ENCODE peak calls at places on chromosomes 1 and 21, in six cellular contexts. E is GM12865, Y is lower leg skin, U is lower lobe of right lung, Z is C1 segment of cervical spinal cord, K is mesothelial cell of epicardium. P is an unnamed sample.

GRCh38 chr1:178258521-178258920 is 164.6 kb downstream of the RASAL2 start:
- DNase-seq in E (no peak), Y (no peak), U (no peak), Z (no peak), K (no peak), P (no peak)

GRCh38 chr1:157512036-157512969 is 40.0 kb downstream of the FCRL5 start:
- DNase-seq in E (peak; percentile 70), Y (no peak), U (no peak), Z (no peak), K (no peak), P (no peak)

GRCh38 chr1:49995734-49996133 is 28.0 kb downstream of the AGBL4 start:
- DNase-seq in E (no peak), Y (no peak), U (no peak), Z (no peak), K (no peak), P (no peak)

GRCh38 chr1:212975607-212975918 is 25.2 kb downstream of the VASH2 start:
- DNase-seq in E (no peak), Y (no peak), U (no peak), Z (no peak), K (no peak), P (no peak)

GRCh38 chr1:147624529-147624928 is 45.8 kb downstream of the ACP6 start:
- DNase-seq in E (no peak), Y (no peak), U (no peak), Z (no peak), K (no peak), P (no peak)

GRCh38 chr21:31310750-31311149 is 33.3 kb downstream of the TIAM1 start:
- DNase-seq in E (no peak), Y (peak; percentile 26), U (no peak), Z (no peak), K (no peak), P (peak; percentile 88)

GRCh38 chr1:165408518-165408917 is 36.4 kb downstream of the RXRG start:
- DNase-seq in E (peak; percentile 36), Y (no peak), U (no peak), Z (no peak), K (no peak), P (no peak)

GRCh38 chr1:218588555-218589172 is 243.5 kb downstream of the TGFB2 start:
- DNase-seq in E (no peak), Y (no peak), U (no peak), Z (no peak), K (no peak), P (no peak)

GRCh38 chr1:167665469-167665868 is 35.4 kb downstream of the RCSD1 start:
- DNase-seq in E (no peak), Y (no peak), U (no peak), Z (no peak), K (no peak), P (no peak)

GRCh38 chr1:235919797-235920475 is 53.2 kb upstream of the LYST start:
- DNase-seq in E (no peak), Y (no peak), U (no peak), Z (no peak), K (no peak), P (peak; percentile 97)

GRCh38 chr1:167141963-167142362 is 48.1 kb downstream of the STYXL2 start:
- DNase-seq in E (no peak), Y (no peak), U (no peak), Z (no peak), K (no peak), P (no peak)

GRCh38 chr1:65063025-65063424 is 85.0 kb upstream of the AK4 start:
- DNase-seq in E (peak; percentile 17), Y (no peak), U (no peak), Z (no peak), K (no peak), P (no peak)

GRCh38 chr1:36384542-36385409 is 948 bp downstream of the STK40 start:
- DNase-seq in E (peak; percentile 57), Y (peak; percentile 56), U (peak; percentile 90), Z (peak; percentile 58), K (no peak), P (no peak)

GRCh38 chr21:28810826-28811524 is 181.7 kb downstream of the LTN1 start:
- DNase-seq in E (no peak), Y (no peak), U (no peak), Z (no peak), K (no peak), P (no peak)

GRCh38 chr1:185786524-185786923 is 52.3 kb downstream of the HMCN1 start:
- DNase-seq in E (no peak), Y (no peak), U (no peak), Z (no peak), K (no peak), P (no peak)

GRCh38 chr1:201643835-201644104 is 104.8 kb downstream of the NAV1 start:
- DNase-seq in E (no peak), Y (no peak), U (no peak), Z (no peak), K (no peak), P (no peak)

GRCh38 chr1:241706257-241706656 is 54.2 kb downstream of the WDR64 start:
- DNase-seq in E (no peak), Y (no peak), U (no peak), Z (no peak), K (no peak), P (no peak)

GRCh38 chr1:32868806-32869455 is 1.8 kb downstream of the FNDC5 start:
- DNase-seq in E (no peak), Y (no peak), U (no peak), Z (no peak), K (no peak), P (no peak)

GRCh38 chr1:226654046-226654445 is 85.0 kb downstream of the ITPKB start:
- DNase-seq in E (peak; percentile 37), Y (no peak), U (peak; percentile 35), Z (no peak), K (no peak), P (no peak)

GRCh38 chr21:44459712-44460440 is 4.6 kb downstream of the LRRC3 start:
- DNase-seq in E (no peak), Y (no peak), U (no peak), Z (no peak), K (no peak), P (no peak)

GRCh38 chr1:222105393-222105737 is 363.5 kb upstream of the DUSP10 start:
- DNase-seq in E (no peak), Y (no peak), U (no peak), Z (no peak), K (no peak), P (no peak)

GRCh38 chr21:45269861-45270260 is 17.8 kb downstream of the POFUT2 start:
- DNase-seq in E (no peak), Y (no peak), U (no peak), Z (no peak), K (no peak), P (no peak)

GRCh38 chr1:10864776-10865175 is 68.3 kb upstream of the CASZ1 start:
- DNase-seq in E (no peak), Y (no peak), U (no peak), Z (no peak), K (no peak), P (no peak)

GRCh38 chr1:6545276-6545934 is 8.9 kb downstream of the NOL9 start:
- DNase-seq in E (no peak), Y (no peak), U (no peak), Z (no peak), K (no peak), P (peak; percentile 60)

GRCh38 chr1:13935336-13935735 is 235.3 kb downstream of the PRDM2 start:
- DNase-seq in E (no peak), Y (no peak), U (no peak), Z (no peak), K (no peak), P (no peak)

GRCh38 chr1:241688940-241689368 is 36.9 kb downstream of the WDR64 start:
- DNase-seq in E (no peak), Y (peak; percentile 21), U (no peak), Z (no peak), K (no peak), P (peak; percentile 100)

GRCh38 chr21:24045775-24046215 is 1561.5 kb downstream of the MRPL39 start:
- DNase-seq in E (peak; percentile 28), Y (peak; percentile 57), U (peak; percentile 47), Z (peak; percentile 81), K (no peak), P (peak; percentile 2)

GRCh38 chr1:67552336-67552759 is 122.1 kb upstream of the SERBP1 start:
- DNase-seq in E (no peak), Y (no peak), U (no peak), Z (no peak), K (no peak), P (no peak)